ENCODE peak calls at places on chromosomes 11 and 22, in seven cellular contexts. One of them, this sample, is unnamed.

GRCh38 chr11:20158597-20159257 is 1.5 kb downstream of the DBX1 start:
- DNase-seq in upper lobe of left lung: peak; percentile 26
- DNase-seq in CD8-positive, alpha-beta memory T cell: no peak
- DNase-seq in cardiac muscle cell: peak; percentile 92
- DNase-seq in kidney: peak; percentile 75
- DNase-seq in thoracic aorta: peak; percentile 14
- DNase-seq in Caco-2: peak; percentile 69
- DNase-seq in this sample: no peak

GRCh38 chr11:131987703-131988102 is 617.3 kb downstream of the NTM start:
- DNase-seq in CD8-positive, alpha-beta memory T cell: no peak
- DNase-seq in kidney: no peak
- DNase-seq in cardiac muscle cell: no peak
- DNase-seq in upper lobe of left lung: no peak
- DNase-seq in thoracic aorta: no peak
- DNase-seq in Caco-2: no peak
- DNase-seq in this sample: no peak

GRCh38 chr11:116499396-116500001 is 273.3 kb downstream of the BUD13 start:
- DNase-seq in cardiac muscle cell: peak; percentile 94
- DNase-seq in upper lobe of left lung: peak; percentile 66
- DNase-seq in kidney: no peak
- DNase-seq in thoracic aorta: no peak
- DNase-seq in CD8-positive, alpha-beta memory T cell: no peak
- DNase-seq in Caco-2: peak; percentile 92
- DNase-seq in this sample: no peak

GRCh38 chr22:20953342-20953608 is 13.8 kb upstream of the AIFM3 start:
- DNase-seq in kidney: no peak
- DNase-seq in Caco-2: no peak
- DNase-seq in thoracic aorta: no peak
- DNase-seq in CD8-positive, alpha-beta memory T cell: no peak
- DNase-seq in cardiac muscle cell: no peak
- DNase-seq in upper lobe of left lung: no peak
- DNase-seq in this sample: no peak

GRCh38 chr11:12733091-12733490 is 58.9 kb downstream of the TEAD1 start:
- DNase-seq in cardiac muscle cell: peak; percentile 57
- DNase-seq in kidney: no peak
- DNase-seq in Caco-2: no peak
- DNase-seq in CD8-positive, alpha-beta memory T cell: no peak
- DNase-seq in upper lobe of left lung: no peak
- DNase-seq in thoracic aorta: no peak
- DNase-seq in this sample: no peak

GRCh38 chr22:26887916-26888315 is 230.5 kb downstream of the MIAT start:
- DNase-seq in kidney: no peak
- DNase-seq in upper lobe of left lung: no peak
- DNase-seq in cardiac muscle cell: no peak
- DNase-seq in Caco-2: no peak
- DNase-seq in CD8-positive, alpha-beta memory T cell: no peak
- DNase-seq in thoracic aorta: no peak
- DNase-seq in this sample: no peak

GRCh38 chr11:70477607-70478006 is 79.3 kb downstream of the CTTN start:
- DNase-seq in kidney: peak; percentile 40
- DNase-seq in upper lobe of left lung: no peak
- DNase-seq in cardiac muscle cell: peak; percentile 23
- DNase-seq in CD8-positive, alpha-beta memory T cell: no peak
- DNase-seq in Caco-2: no peak
- DNase-seq in thoracic aorta: no peak
- DNase-seq in this sample: no peak

GRCh38 chr11:465896-466538 is 15.9 kb downstream of the PTDSS2 start:
- DNase-seq in kidney: no peak
- DNase-seq in upper lobe of left lung: peak; percentile 54
- DNase-seq in thoracic aorta: no peak
- DNase-seq in Caco-2: peak; percentile 69
- DNase-seq in cardiac muscle cell: no peak
- DNase-seq in CD8-positive, alpha-beta memory T cell: no peak
- DNase-seq in this sample: no peak

GRCh38 chr22:37377927-37378326 is 49.4 kb downstream of the ELFN2 start:
- DNase-seq in kidney: no peak
- DNase-seq in cardiac muscle cell: no peak
- DNase-seq in thoracic aorta: no peak
- DNase-seq in CD8-positive, alpha-beta memory T cell: no peak
- DNase-seq in upper lobe of left lung: no peak
- DNase-seq in Caco-2: no peak
- DNase-seq in this sample: no peak

GRCh38 chr11:123061403-123062157 is at the start of gene HSPA8:
- DNase-seq in thoracic aorta: peak; percentile 40
- DNase-seq in cardiac muscle cell: peak; percentile 50
- DNase-seq in CD8-positive, alpha-beta memory T cell: peak; percentile 63
- DNase-seq in kidney: peak; percentile 93
- DNase-seq in upper lobe of left lung: peak; percentile 88
- DNase-seq in Caco-2: peak; percentile 60
- DNase-seq in this sample: peak; percentile 36

GRCh38 chr11:20368441-20368840 is 4.9 kb downstream of the HTATIP2 start:
- DNase-seq in thoracic aorta: no peak
- DNase-seq in Caco-2: no peak
- DNase-seq in CD8-positive, alpha-beta memory T cell: no peak
- DNase-seq in cardiac muscle cell: no peak
- DNase-seq in upper lobe of left lung: no peak
- DNase-seq in kidney: no peak
- DNase-seq in this sample: no peak

GRCh38 chr11:101706541-101706940 is 122.7 kb upstream of the TRPC6 start:
- DNase-seq in thoracic aorta: no peak
- DNase-seq in CD8-positive, alpha-beta memory T cell: no peak
- DNase-seq in cardiac muscle cell: no peak
- DNase-seq in upper lobe of left lung: no peak
- DNase-seq in Caco-2: no peak
- DNase-seq in kidney: no peak
- DNase-seq in this sample: no peak

GRCh38 chr11:46386674-46387073 is 4.9 kb downstream of the CHRM4 start:
- DNase-seq in CD8-positive, alpha-beta memory T cell: no peak
- DNase-seq in upper lobe of left lung: no peak
- DNase-seq in thoracic aorta: no peak
- DNase-seq in kidney: no peak
- DNase-seq in cardiac muscle cell: no peak
- DNase-seq in Caco-2: no peak
- DNase-seq in this sample: no peak

GRCh38 chr22:26646158-26646557 is 11.2 kb upstream of the MIAT start:
- DNase-seq in upper lobe of left lung: no peak
- DNase-seq in cardiac muscle cell: no peak
- DNase-seq in kidney: no peak
- DNase-seq in Caco-2: no peak
- DNase-seq in thoracic aorta: no peak
- DNase-seq in CD8-positive, alpha-beta memory T cell: no peak
- DNase-seq in this sample: no peak

GRCh38 chr11:69983571-69983877 is 94.6 kb upstream of the ANO1 start:
- DNase-seq in upper lobe of left lung: no peak
- DNase-seq in kidney: peak; percentile 32
- DNase-seq in CD8-positive, alpha-beta memory T cell: no peak
- DNase-seq in Caco-2: no peak
- DNase-seq in cardiac muscle cell: no peak
- DNase-seq in thoracic aorta: no peak
- DNase-seq in this sample: no peak

GRCh38 chr11:47864910-47865309 is 16.8 kb upstream of the NUP160 start:
- DNase-seq in CD8-positive, alpha-beta memory T cell: no peak
- DNase-seq in upper lobe of left lung: no peak
- DNase-seq in thoracic aorta: no peak
- DNase-seq in kidney: no peak
- DNase-seq in cardiac muscle cell: no peak
- DNase-seq in Caco-2: no peak
- DNase-seq in this sample: no peak

GRCh38 chr22:33455036-33455435 is 396.9 kb upstream of the SYN3 start:
- DNase-seq in Caco-2: no peak
- DNase-seq in upper lobe of left lung: no peak
- DNase-seq in thoracic aorta: no peak
- DNase-seq in CD8-positive, alpha-beta memory T cell: no peak
- DNase-seq in kidney: no peak
- DNase-seq in cardiac muscle cell: no peak
- DNase-seq in this sample: no peak

GRCh38 chr11:134656861-134657540 is 245.0 kb upstream of the B3GAT1 start:
- DNase-seq in CD8-positive, alpha-beta memory T cell: peak; percentile 5
- DNase-seq in thoracic aorta: no peak
- DNase-seq in Caco-2: no peak
- DNase-seq in cardiac muscle cell: no peak
- DNase-seq in kidney: peak; percentile 41
- DNase-seq in upper lobe of left lung: peak; percentile 17
- DNase-seq in this sample: no peak

GRCh38 chr11:45754261-45754709 is 50.7 kb upstream of the SLC35C1 start:
- DNase-seq in thoracic aorta: no peak
- DNase-seq in cardiac muscle cell: peak; percentile 87
- DNase-seq in CD8-positive, alpha-beta memory T cell: no peak
- DNase-seq in Caco-2: no peak
- DNase-seq in upper lobe of left lung: peak; percentile 22
- DNase-seq in kidney: no peak
- DNase-seq in this sample: no peak

GRCh38 chr11:68071281-68072048 is 32.6 kb downstream of the TCIRG1 start:
- DNase-seq in kidney: no peak
- DNase-seq in Caco-2: no peak
- DNase-seq in cardiac muscle cell: no peak
- DNase-seq in upper lobe of left lung: no peak
- DNase-seq in CD8-positive, alpha-beta memory T cell: no peak
- DNase-seq in thoracic aorta: no peak
- DNase-seq in this sample: no peak

GRCh38 chr22:10727393-10727792 is 4800.6 kb upstream of the OR11H1 start:
- DNase-seq in upper lobe of left lung: no peak
- DNase-seq in Caco-2: no peak
- DNase-seq in CD8-positive, alpha-beta memory T cell: no peak
- DNase-seq in cardiac muscle cell: no peak
- DNase-seq in kidney: no peak
- DNase-seq in thoracic aorta: no peak
- DNase-seq in this sample: no peak
- H3K9me3 ChIP-seq in upper lobe of left lung: peaks cover 3% of the 10 kb centered on the region
- H3K9me3 ChIP-seq in Caco-2: peaks cover 15% of the 10 kb centered on the region
- H3K9me3 ChIP-seq in CD8-positive, alpha-beta memory T cell: peaks cover 32% of the 10 kb centered on the region
- H3K9me3 ChIP-seq in cardiac muscle cell: peaks cover 1% of the 10 kb centered on the region
- H3K9me3 ChIP-seq in kidney: peaks cover 19% of the 10 kb centered on the region
- H3K9me3 ChIP-seq in thoracic aorta: peaks cover 8% of the 10 kb centered on the region
- H3K9me3 ChIP-seq in this sample: peaks cover 36% of the 10 kb centered on the region

GRCh38 chr11:133506551-133507094 is 25.7 kb downstream of the OPCML start:
- DNase-seq in upper lobe of left lung: no peak
- DNase-seq in CD8-positive, alpha-beta memory T cell: no peak
- DNase-seq in cardiac muscle cell: no peak
- DNase-seq in kidney: no peak
- DNase-seq in thoracic aorta: no peak
- DNase-seq in Caco-2: no peak
- DNase-seq in this sample: no peak

GRCh38 chr11:133508448-133508847 is 23.9 kb downstream of the OPCML start:
- DNase-seq in cardiac muscle cell: no peak
- DNase-seq in upper lobe of left lung: no peak
- DNase-seq in thoracic aorta: no peak
- DNase-seq in kidney: no peak
- DNase-seq in Caco-2: no peak
- DNase-seq in CD8-positive, alpha-beta memory T cell: no peak
- DNase-seq in this sample: no peak

GRCh38 chr11:133506023-133506422 is 26.3 kb downstream of the OPCML start:
- DNase-seq in CD8-positive, alpha-beta memory T cell: no peak
- DNase-seq in kidney: no peak
- DNase-seq in Caco-2: no peak
- DNase-seq in cardiac muscle cell: no peak
- DNase-seq in thoracic aorta: no peak
- DNase-seq in upper lobe of left lung: no peak
- DNase-seq in this sample: no peak

GRCh38 chr11:133507185-133507584 is 25.1 kb downstream of the OPCML start:
- DNase-seq in cardiac muscle cell: no peak
- DNase-seq in CD8-positive, alpha-beta memory T cell: no peak
- DNase-seq in upper lobe of left lung: no peak
- DNase-seq in Caco-2: no peak
- DNase-seq in thoracic aorta: no peak
- DNase-seq in kidney: no peak
- DNase-seq in this sample: no peak

GRCh38 chr11:133509924-133510697 is 22.2 kb downstream of the OPCML start:
- DNase-seq in cardiac muscle cell: no peak
- DNase-seq in thoracic aorta: no peak
- DNase-seq in Caco-2: no peak
- DNase-seq in CD8-positive, alpha-beta memory T cell: no peak
- DNase-seq in kidney: no peak
- DNase-seq in upper lobe of left lung: no peak
- DNase-seq in this sample: no peak
- H3K9me3 ChIP-seq in cardiac muscle cell: no peaks in the 10 kb centered on the region
- H3K9me3 ChIP-seq in thoracic aorta: no peaks in the 10 kb centered on the region
- H3K9me3 ChIP-seq in Caco-2: no peaks in the 10 kb centered on the region
- H3K9me3 ChIP-seq in CD8-positive, alpha-beta memory T cell: no peaks in the 10 kb centered on the region
- H3K9me3 ChIP-seq in kidney: no peaks in the 10 kb centered on the region
- H3K9me3 ChIP-seq in upper lobe of left lung: no peaks in the 10 kb centered on the region
- H3K9me3 ChIP-seq in this sample: no peaks in the 10 kb centered on the region

GRCh38 chr22:49333206-49333605 is 494.5 kb downstream of the BRD1 start:
- DNase-seq in Caco-2: no peak
- DNase-seq in cardiac muscle cell: no peak
- DNase-seq in upper lobe of left lung: no peak
- DNase-seq in CD8-positive, alpha-beta memory T cell: no peak
- DNase-seq in kidney: no peak
- DNase-seq in thoracic aorta: no peak
- DNase-seq in this sample: no peak
- H3K9me3 ChIP-seq in Caco-2: no peaks in the 10 kb centered on the region
- H3K9me3 ChIP-seq in cardiac muscle cell: no peaks in the 10 kb centered on the region
- H3K9me3 ChIP-seq in upper lobe of left lung: no peaks in the 10 kb centered on the region
- H3K9me3 ChIP-seq in CD8-positive, alpha-beta memory T cell: no peaks in the 10 kb centered on the region
- H3K9me3 ChIP-seq in kidney: no peaks in the 10 kb centered on the region
- H3K9me3 ChIP-seq in thoracic aorta: no peaks in the 10 kb centered on the region
- H3K9me3 ChIP-seq in this sample: no peaks in the 10 kb centered on the region

GRCh38 chr11:108206171-108206570 is 16.3 kb downstream of the NPAT start:
- DNase-seq in upper lobe of left lung: no peak
- DNase-seq in Caco-2: no peak
- DNase-seq in thoracic aorta: no peak
- DNase-seq in CD8-positive, alpha-beta memory T cell: no peak
- DNase-seq in kidney: no peak
- DNase-seq in cardiac muscle cell: no peak
- DNase-seq in this sample: no peak

GRCh38 chr11:108204918-108205499 is 17.4 kb downstream of the NPAT start:
- DNase-seq in cardiac muscle cell: no peak
- DNase-seq in Caco-2: no peak
- DNase-seq in thoracic aorta: no peak
- DNase-seq in kidney: no peak
- DNase-seq in CD8-positive, alpha-beta memory T cell: no peak
- DNase-seq in upper lobe of left lung: no peak
- DNase-seq in this sample: no peak

GRCh38 chr11:108204376-108204775 is 18.1 kb downstream of the NPAT start:
- DNase-seq in thoracic aorta: no peak
- DNase-seq in cardiac muscle cell: no peak
- DNase-seq in Caco-2: no peak
- DNase-seq in kidney: no peak
- DNase-seq in upper lobe of left lung: no peak
- DNase-seq in CD8-positive, alpha-beta memory T cell: no peak
- DNase-seq in this sample: no peak

GRCh38 chr11:108207683-108208060 is 14.8 kb downstream of the NPAT start:
- DNase-seq in CD8-positive, alpha-beta memory T cell: no peak
- DNase-seq in cardiac muscle cell: no peak
- DNase-seq in kidney: no peak
- DNase-seq in upper lobe of left lung: no peak
- DNase-seq in thoracic aorta: no peak
- DNase-seq in Caco-2: no peak
- DNase-seq in this sample: no peak

GRCh38 chr11:108206969-108207682 is 15.3 kb downstream of the NPAT start:
- DNase-seq in thoracic aorta: no peak
- DNase-seq in upper lobe of left lung: no peak
- DNase-seq in CD8-positive, alpha-beta memory T cell: no peak
- DNase-seq in kidney: no peak
- DNase-seq in cardiac muscle cell: no peak
- DNase-seq in Caco-2: no peak
- DNase-seq in this sample: no peak
- H3K9me3 ChIP-seq in thoracic aorta: no peaks in the 10 kb centered on the region
- H3K9me3 ChIP-seq in upper lobe of left lung: no peaks in the 10 kb centered on the region
- H3K9me3 ChIP-seq in CD8-positive, alpha-beta memory T cell: peaks cover 6% of the 10 kb centered on the region
- H3K9me3 ChIP-seq in kidney: no peaks in the 10 kb centered on the region
- H3K9me3 ChIP-seq in cardiac muscle cell: no peaks in the 10 kb centered on the region
- H3K9me3 ChIP-seq in Caco-2: peaks cover 37% of the 10 kb centered on the region
- H3K9me3 ChIP-seq in this sample: peaks cover 8% of the 10 kb centered on the region

GRCh38 chr22:48851933-48852549 is 975.6 kb downstream of the BRD1 start:
- DNase-seq in Caco-2: no peak
- DNase-seq in CD8-positive, alpha-beta memory T cell: no peak
- DNase-seq in cardiac muscle cell: no peak
- DNase-seq in thoracic aorta: no peak
- DNase-seq in kidney: peak; percentile 41
- DNase-seq in upper lobe of left lung: peak; percentile 17
- DNase-seq in this sample: no peak
- H3K9me3 ChIP-seq in Caco-2: no peaks in the 10 kb centered on the region
- H3K9me3 ChIP-seq in CD8-positive, alpha-beta memory T cell: no peaks in the 10 kb centered on the region
- H3K9me3 ChIP-seq in cardiac muscle cell: no peaks in the 10 kb centered on the region
- H3K9me3 ChIP-seq in thoracic aorta: no peaks in the 10 kb centered on the region
- H3K9me3 ChIP-seq in kidney: no peaks in the 10 kb centered on the region
- H3K9me3 ChIP-seq in upper lobe of left lung: no peaks in the 10 kb centered on the region
- H3K9me3 ChIP-seq in this sample: no peaks in the 10 kb centered on the region